ENCODE peak calls at places on chromosome 3, in nine cellular contexts. One of them, this sample, is unnamed.

GRCh38 chr3:20462723-20463122 is 276.7 kb upstream of the SGO1 start:
- DNase-seq in AG10803: no peak
- DNase-seq in fibroblast of the aortic adventitia: no peak
- DNase-seq in GM23338: no peak
- DNase-seq in neural crest cell: no peak
- DNase-seq in cardiac muscle cell: no peak
- DNase-seq in suprapubic skin: no peak
- DNase-seq in hepatocyte: no peak
- DNase-seq in fibroblast of pulmonary artery: peak; percentile 70
- DNase-seq in this sample: no peak

GRCh38 chr3:115931581-115931980 is 308.3 kb downstream of the GAP43 start:
- DNase-seq in AG10803: no peak
- DNase-seq in fibroblast of the aortic adventitia: no peak
- DNase-seq in GM23338: no peak
- DNase-seq in neural crest cell: no peak
- DNase-seq in cardiac muscle cell: no peak
- DNase-seq in suprapubic skin: no peak
- DNase-seq in hepatocyte: no peak
- DNase-seq in fibroblast of pulmonary artery: peak; percentile 3
- DNase-seq in this sample: no peak

GRCh38 chr3:48469046-48469915 is 22.7 kb downstream of the ATRIP start:
- DNase-seq in AG10803: no peak
- DNase-seq in fibroblast of the aortic adventitia: no peak
- DNase-seq in GM23338: no peak
- DNase-seq in neural crest cell: no peak
- DNase-seq in cardiac muscle cell: no peak
- DNase-seq in suprapubic skin: no peak
- DNase-seq in hepatocyte: no peak
- DNase-seq in fibroblast of pulmonary artery: no peak
- DNase-seq in this sample: no peak

GRCh38 chr3:25423780-25424179 is 4.3 kb upstream of the RARB start:
- DNase-seq in AG10803: peak; percentile 62
- DNase-seq in fibroblast of the aortic adventitia: peak; percentile 72
- DNase-seq in GM23338: no peak
- DNase-seq in neural crest cell: no peak
- DNase-seq in cardiac muscle cell: no peak
- DNase-seq in suprapubic skin: no peak
- DNase-seq in hepatocyte: peak; percentile 51
- DNase-seq in fibroblast of pulmonary artery: peak; percentile 51
- DNase-seq in this sample: no peak

GRCh38 chr3:150335631-150336030 is 72.5 kb upstream of the TSC22D2 start:
- DNase-seq in AG10803: peak; percentile 67
- DNase-seq in fibroblast of the aortic adventitia: no peak
- DNase-seq in GM23338: peak; percentile 42
- DNase-seq in neural crest cell: no peak
- DNase-seq in cardiac muscle cell: no peak
- DNase-seq in suprapubic skin: no peak
- DNase-seq in hepatocyte: no peak
- DNase-seq in fibroblast of pulmonary artery: no peak
- DNase-seq in this sample: no peak

GRCh38 chr3:459376-459710 is 262.8 kb downstream of the CHL1 start:
- DNase-seq in AG10803: no peak
- DNase-seq in fibroblast of the aortic adventitia: no peak
- DNase-seq in GM23338: no peak
- DNase-seq in neural crest cell: no peak
- DNase-seq in cardiac muscle cell: no peak
- DNase-seq in suprapubic skin: no peak
- DNase-seq in hepatocyte: no peak
- DNase-seq in fibroblast of pulmonary artery: no peak
- DNase-seq in this sample: no peak

GRCh38 chr3:61733866-61734265 is 172.5 kb downstream of the PTPRG start:
- DNase-seq in AG10803: peak; percentile 18
- DNase-seq in fibroblast of the aortic adventitia: peak; percentile 25
- DNase-seq in GM23338: no peak
- DNase-seq in neural crest cell: no peak
- DNase-seq in cardiac muscle cell: no peak
- DNase-seq in suprapubic skin: no peak
- DNase-seq in hepatocyte: no peak
- DNase-seq in fibroblast of pulmonary artery: no peak
- DNase-seq in this sample: no peak

GRCh38 chr3:58049143-58049785 is 41.0 kb downstream of the FLNB start:
- DNase-seq in AG10803: peak; percentile 88
- DNase-seq in fibroblast of the aortic adventitia: peak; percentile 84
- DNase-seq in GM23338: peak; percentile 96
- DNase-seq in neural crest cell: no peak
- DNase-seq in cardiac muscle cell: peak; percentile 71
- DNase-seq in suprapubic skin: no peak
- DNase-seq in hepatocyte: peak; percentile 92
- DNase-seq in fibroblast of pulmonary artery: peak; percentile 86
- DNase-seq in this sample: no peak

GRCh38 chr3:128486692-128487537 is 6.1 kb downstream of the GATA2 start:
- DNase-seq in AG10803: peak; percentile 59
- DNase-seq in fibroblast of the aortic adventitia: peak; percentile 39
- DNase-seq in GM23338: peak; percentile 64
- DNase-seq in neural crest cell: no peak
- DNase-seq in cardiac muscle cell: peak; percentile 63
- DNase-seq in suprapubic skin: no peak
- DNase-seq in hepatocyte: no peak
- DNase-seq in fibroblast of pulmonary artery: peak; percentile 49
- DNase-seq in this sample: peak; percentile 18

GRCh38 chr3:121707531-121708273 is 41.8 kb downstream of the GOLGB1 start:
- DNase-seq in AG10803: no peak
- DNase-seq in fibroblast of the aortic adventitia: no peak
- DNase-seq in GM23338: no peak
- DNase-seq in neural crest cell: no peak
- DNase-seq in cardiac muscle cell: no peak
- DNase-seq in suprapubic skin: no peak
- DNase-seq in hepatocyte: no peak
- DNase-seq in fibroblast of pulmonary artery: no peak
- DNase-seq in this sample: no peak

GRCh38 chr3:154538566-154539360 is 108.8 kb upstream of the GPR149 start:
- DNase-seq in AG10803: no peak
- DNase-seq in fibroblast of the aortic adventitia: peak; percentile 9
- DNase-seq in GM23338: no peak
- DNase-seq in neural crest cell: no peak
- DNase-seq in cardiac muscle cell: no peak
- DNase-seq in suprapubic skin: no peak
- DNase-seq in hepatocyte: no peak
- DNase-seq in fibroblast of pulmonary artery: peak; percentile 43
- DNase-seq in this sample: no peak

GRCh38 chr3:56988874-56989433 is 71.5 kb upstream of the SPATA12 start:
- DNase-seq in AG10803: peak; percentile 73
- DNase-seq in fibroblast of the aortic adventitia: peak; percentile 93
- DNase-seq in GM23338: peak; percentile 94
- DNase-seq in neural crest cell: peak; percentile 85
- DNase-seq in cardiac muscle cell: peak; percentile 91
- DNase-seq in suprapubic skin: peak; percentile 92
- DNase-seq in hepatocyte: peak; percentile 93
- DNase-seq in fibroblast of pulmonary artery: peak; percentile 92
- DNase-seq in this sample: peak; percentile 45

GRCh38 chr3:112056451-112056929 is 22.0 kb downstream of the TMPRSS7 start:
- DNase-seq in AG10803: peak; percentile 53
- DNase-seq in fibroblast of the aortic adventitia: peak; percentile 67
- DNase-seq in GM23338: no peak
- DNase-seq in neural crest cell: no peak
- DNase-seq in cardiac muscle cell: no peak
- DNase-seq in suprapubic skin: no peak
- DNase-seq in hepatocyte: no peak
- DNase-seq in fibroblast of pulmonary artery: peak; percentile 46
- DNase-seq in this sample: no peak

GRCh38 chr3:107432646-107433045 is 55.4 kb downstream of the CCDC54 start:
- DNase-seq in AG10803: no peak
- DNase-seq in fibroblast of the aortic adventitia: no peak
- DNase-seq in GM23338: no peak
- DNase-seq in neural crest cell: no peak
- DNase-seq in cardiac muscle cell: no peak
- DNase-seq in suprapubic skin: no peak
- DNase-seq in hepatocyte: no peak
- DNase-seq in fibroblast of pulmonary artery: no peak
- DNase-seq in this sample: no peak

GRCh38 chr3:196108075-196108743 is 26.3 kb upstream of the TFRC start:
- DNase-seq in AG10803: no peak
- DNase-seq in fibroblast of the aortic adventitia: no peak
- DNase-seq in GM23338: peak; percentile 72
- DNase-seq in neural crest cell: no peak
- DNase-seq in cardiac muscle cell: peak; percentile 14
- DNase-seq in suprapubic skin: no peak
- DNase-seq in hepatocyte: peak; percentile 30
- DNase-seq in fibroblast of pulmonary artery: no peak
- DNase-seq in this sample: no peak

GRCh38 chr3:187958432-187959003 is 195.4 kb upstream of the LPP start:
- DNase-seq in AG10803: no peak
- DNase-seq in fibroblast of the aortic adventitia: no peak
- DNase-seq in GM23338: no peak
- DNase-seq in neural crest cell: no peak
- DNase-seq in cardiac muscle cell: no peak
- DNase-seq in suprapubic skin: no peak
- DNase-seq in hepatocyte: no peak
- DNase-seq in fibroblast of pulmonary artery: no peak
- DNase-seq in this sample: no peak

GRCh38 chr3:167066977-167067843 is 312.9 kb downstream of the ZBBX start:
- DNase-seq in AG10803: no peak
- DNase-seq in fibroblast of the aortic adventitia: no peak
- DNase-seq in GM23338: no peak
- DNase-seq in neural crest cell: no peak
- DNase-seq in cardiac muscle cell: peak; percentile 19
- DNase-seq in suprapubic skin: no peak
- DNase-seq in hepatocyte: peak; percentile 31
- DNase-seq in fibroblast of pulmonary artery: no peak
- DNase-seq in this sample: no peak

GRCh38 chr3:129599607-129600006 is 6.9 kb downstream of the PLXND1 start:
- DNase-seq in AG10803: peak; percentile 74
- DNase-seq in fibroblast of the aortic adventitia: peak; percentile 69
- DNase-seq in GM23338: peak; percentile 73
- DNase-seq in neural crest cell: no peak
- DNase-seq in cardiac muscle cell: no peak
- DNase-seq in suprapubic skin: no peak
- DNase-seq in hepatocyte: no peak
- DNase-seq in fibroblast of pulmonary artery: peak; percentile 85
- DNase-seq in this sample: no peak

GRCh38 chr3:128505771-128506170 is 12.8 kb upstream of the GATA2 start:
- DNase-seq in AG10803: no peak
- DNase-seq in fibroblast of the aortic adventitia: no peak
- DNase-seq in GM23338: no peak
- DNase-seq in neural crest cell: no peak
- DNase-seq in cardiac muscle cell: no peak
- DNase-seq in suprapubic skin: no peak
- DNase-seq in hepatocyte: no peak
- DNase-seq in fibroblast of pulmonary artery: peak; percentile 38
- DNase-seq in this sample: no peak

GRCh38 chr3:117217837-117218236 is 508.3 kb downstream of the TUSC7 start:
- DNase-seq in AG10803: no peak
- DNase-seq in fibroblast of the aortic adventitia: no peak
- DNase-seq in GM23338: peak; percentile 8
- DNase-seq in neural crest cell: no peak
- DNase-seq in cardiac muscle cell: no peak
- DNase-seq in suprapubic skin: no peak
- DNase-seq in hepatocyte: no peak
- DNase-seq in fibroblast of pulmonary artery: no peak
- DNase-seq in this sample: no peak

DNA sequence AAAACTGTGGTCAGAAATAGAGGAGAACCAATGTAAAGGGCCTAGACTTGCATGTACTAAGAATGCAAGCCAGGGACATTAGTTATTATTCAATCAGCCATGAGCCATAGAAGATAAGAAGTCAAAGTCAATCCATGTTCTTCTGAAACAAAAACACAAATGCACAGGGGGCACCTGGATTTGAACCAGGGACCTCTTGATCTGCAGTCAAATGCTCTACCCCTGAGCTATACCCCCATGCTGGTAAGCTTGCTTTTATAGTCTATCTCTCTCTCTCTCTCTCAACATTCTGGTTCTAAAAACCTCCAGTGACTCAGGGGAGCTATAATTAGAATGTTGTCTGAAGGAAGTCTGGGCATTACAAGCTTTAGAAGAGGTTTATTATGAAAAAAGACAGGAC is 85.6 kb upstream of the ACP3 start:
- DNase-seq in AG10803: peak; percentile 43
- DNase-seq in fibroblast of the aortic adventitia: peak; percentile 81
- DNase-seq in GM23338: no peak
- DNase-seq in neural crest cell: no peak
- DNase-seq in cardiac muscle cell: peak; percentile 69
- DNase-seq in suprapubic skin: no peak
- DNase-seq in hepatocyte: peak; percentile 67
- DNase-seq in fibroblast of pulmonary artery: peak; percentile 58
- DNase-seq in this sample: no peak
- TF ChIP-seq CTCF in AG10803: no peak
- TF ChIP-seq CTCF in fibroblast of the aortic adventitia: no peak
- TF ChIP-seq CTCF in GM23338: no peak
- TF ChIP-seq CTCF in neural crest cell: no peak
- TF ChIP-seq CTCF in cardiac muscle cell: no peak
- TF ChIP-seq CTCF in suprapubic skin: no peak
- TF ChIP-seq CTCF in hepatocyte: no peak
- TF ChIP-seq CTCF in fibroblast of pulmonary artery: no peak
- TF ChIP-seq CTCF in this sample: no peak

DNA sequence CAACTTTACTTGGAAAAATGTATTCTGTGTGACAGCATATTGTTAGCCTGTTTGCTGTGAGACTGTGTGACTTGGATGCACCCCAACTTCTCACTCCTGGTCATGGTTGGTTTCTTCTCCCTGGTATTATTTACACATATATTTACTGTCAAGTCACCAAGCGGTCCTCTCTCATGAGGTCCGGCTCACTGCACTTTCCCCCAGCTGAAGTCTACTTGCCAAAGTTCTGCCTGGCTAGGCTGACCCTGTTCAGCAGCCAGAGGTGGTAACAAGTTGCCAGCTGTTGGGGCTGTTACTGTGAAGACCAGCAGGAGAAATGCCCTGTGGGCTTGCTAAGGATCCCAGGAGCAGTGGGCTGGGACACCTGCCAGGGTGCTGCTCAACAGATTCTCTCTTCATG is 337.5 kb downstream of the MFSD1 start:
- DNase-seq in AG10803: no peak
- DNase-seq in fibroblast of the aortic adventitia: no peak
- DNase-seq in GM23338: no peak
- DNase-seq in neural crest cell: no peak
- DNase-seq in cardiac muscle cell: no peak
- DNase-seq in suprapubic skin: no peak
- DNase-seq in hepatocyte: no peak
- DNase-seq in fibroblast of pulmonary artery: no peak
- DNase-seq in this sample: no peak
- TF ChIP-seq CTCF in AG10803: no peak
- TF ChIP-seq CTCF in fibroblast of the aortic adventitia: no peak
- TF ChIP-seq CTCF in GM23338: no peak
- TF ChIP-seq CTCF in neural crest cell: no peak
- TF ChIP-seq CTCF in cardiac muscle cell: no peak
- TF ChIP-seq CTCF in suprapubic skin: no peak
- TF ChIP-seq CTCF in hepatocyte: no peak
- TF ChIP-seq CTCF in fibroblast of pulmonary artery: no peak
- TF ChIP-seq CTCF in this sample: no peak

GRCh38 chr3:78799681-78800080 is 968.1 kb downstream of the ROBO1 start:
- DNase-seq in AG10803: no peak
- DNase-seq in fibroblast of the aortic adventitia: no peak
- DNase-seq in GM23338: no peak
- DNase-seq in neural crest cell: no peak
- DNase-seq in cardiac muscle cell: no peak
- DNase-seq in suprapubic skin: no peak
- DNase-seq in hepatocyte: no peak
- DNase-seq in fibroblast of pulmonary artery: no peak
- DNase-seq in this sample: no peak
- TF ChIP-seq CTCF in AG10803: no peak
- TF ChIP-seq CTCF in fibroblast of the aortic adventitia: no peak
- TF ChIP-seq CTCF in GM23338: no peak
- TF ChIP-seq CTCF in neural crest cell: no peak
- TF ChIP-seq CTCF in cardiac muscle cell: no peak
- TF ChIP-seq CTCF in suprapubic skin: no peak
- TF ChIP-seq CTCF in hepatocyte: no peak
- TF ChIP-seq CTCF in fibroblast of pulmonary artery: no peak
- TF ChIP-seq CTCF in this sample: no peak

GRCh38 chr3:44988073-44988472 is 12.0 kb downstream of the EXOSC7 start:
- DNase-seq in AG10803: no peak
- DNase-seq in fibroblast of the aortic adventitia: peak; percentile 18
- DNase-seq in GM23338: peak; percentile 47
- DNase-seq in neural crest cell: no peak
- DNase-seq in cardiac muscle cell: no peak
- DNase-seq in suprapubic skin: no peak
- DNase-seq in hepatocyte: no peak
- DNase-seq in fibroblast of pulmonary artery: no peak
- DNase-seq in this sample: no peak
- TF ChIP-seq CTCF in AG10803: peak; percentile 48
- TF ChIP-seq CTCF in fibroblast of the aortic adventitia: peak; percentile 61
- TF ChIP-seq CTCF in GM23338: no peak
- TF ChIP-seq CTCF in neural crest cell: peak; percentile 66
- TF ChIP-seq CTCF in cardiac muscle cell: peak; percentile 60
- TF ChIP-seq CTCF in suprapubic skin: peak; percentile 18
- TF ChIP-seq CTCF in hepatocyte: peak; percentile 23
- TF ChIP-seq CTCF in fibroblast of pulmonary artery: peak; percentile 58
- TF ChIP-seq CTCF in this sample: no peak